ENCODE peak calls at places on chromosome 16, in six cellular contexts. I is T-helper 2 cell, H is HT-29, F is nucleus accumbens, N is AG09319, J is ovary. Q is an unnamed sample.

GRCh38 chr16:87127061-87127765 is 190.0 kb downstream of the C16orf95 start:
- DNase-seq in J (peak), I (no peak), H (no peak), F (no peak), N (no peak), Q (no peak)

GRCh38 chr16:533391-534088 is 6.0 kb downstream of the CAPN15 start:
- DNase-seq in I (no peak), F (no peak), H (peak), N (no peak), J (peak), Q (no peak)

GRCh38 chr16:27314161-27314723 is 468 bp downstream of the IL4R start:
- DNase-seq in J (peak), H (peak), I (peak), F (no peak), N (peak), Q (peak)

GRCh38 chr16:3829631-3830536 is 50.6 kb downstream of the CREBBP start:
- DNase-seq in N (no peak), I (no peak), H (no peak), J (no peak), F (no peak), Q (no peak)

GRCh38 chr16:69329369-69330285 is 761 bp downstream of the PDF start:
- DNase-seq in N (no peak), H (peak), F (peak), J (peak), I (peak), Q (no peak)

GRCh38 chr16:75477680-75478473 is 13.4 kb upstream of the TMEM170A start:
- DNase-seq in J (no peak), N (no peak), F (no peak), I (no peak), H (no peak), Q (no peak)

GRCh38 chr16:978403-978802 is 3.2 kb upstream of the SOX8 start:
- DNase-seq in H (no peak), N (no peak), J (no peak), F (peak), I (no peak), Q (no peak)

GRCh38 chr16:51524555-51525373 is 373.7 kb upstream of the SALL1 start:
- DNase-seq in F (peak), J (peak), N (peak), H (peak), I (no peak), Q (no peak)

GRCh38 chr16:56931253-56931768 is 631 bp upstream of the HERPUD1 start:
- DNase-seq in F (no peak), H (no peak), N (no peak), I (no peak), J (no peak), Q (no peak)